ENCODE peak calls at places on chromosomes 4 and X, in eight cellular contexts. One of them, this sample, is unnamed.

GRCh38 chrX:130594453-130594916 is 192.7 kb downstream of the RBMX2 start:
- DNase-seq in WTC11: no peak
- DNase-seq in ACHN: no peak
- DNase-seq in T-cell: no peak
- DNase-seq in uterus: no peak
- DNase-seq in GM12891: no peak
- DNase-seq in astrocyte of the spinal cord: no peak
- DNase-seq in Right ventricle myocardium superior: no peak
- DNase-seq in this sample: no peak

GRCh38 chr4:100736651-100737450 is 219.0 kb upstream of the EMCN start:
- DNase-seq in WTC11: no peak
- DNase-seq in ACHN: no peak
- DNase-seq in T-cell: no peak
- DNase-seq in uterus: no peak
- DNase-seq in GM12891: no peak
- DNase-seq in astrocyte of the spinal cord: peak; percentile 92
- DNase-seq in Right ventricle myocardium superior: no peak
- DNase-seq in this sample: peak; percentile 93

GRCh38 chrX:101417981-101418841 is 10.2 kb downstream of the HNRNPH2 start:
- DNase-seq in WTC11: peak; percentile 69
- DNase-seq in ACHN: peak; percentile 40
- DNase-seq in T-cell: no peak
- DNase-seq in uterus: peak; percentile 51
- DNase-seq in GM12891: peak; percentile 23
- DNase-seq in astrocyte of the spinal cord: peak; percentile 49
- DNase-seq in Right ventricle myocardium superior: peak; percentile 83
- DNase-seq in this sample: no peak

GRCh38 chrX:93354651-93355050 is 318.7 kb downstream of the NAP1L3 start:
- DNase-seq in WTC11: no peak
- DNase-seq in ACHN: no peak
- DNase-seq in T-cell: no peak
- DNase-seq in uterus: no peak
- DNase-seq in GM12891: no peak
- DNase-seq in astrocyte of the spinal cord: no peak
- DNase-seq in Right ventricle myocardium superior: no peak
- DNase-seq in this sample: no peak

GRCh38 chr4:56757270-56757746 is 64.2 kb downstream of the SPINK2 start:
- DNase-seq in WTC11: peak; percentile 23
- DNase-seq in ACHN: peak; percentile 36
- DNase-seq in T-cell: peak; percentile 18
- DNase-seq in uterus: no peak
- DNase-seq in GM12891: peak; percentile 23
- DNase-seq in astrocyte of the spinal cord: peak; percentile 57
- DNase-seq in Right ventricle myocardium superior: no peak
- DNase-seq in this sample: peak; percentile 72

GRCh38 chrX:46330981-46331380 is 214.2 kb downstream of the ZNF674 start:
- DNase-seq in WTC11: no peak
- DNase-seq in ACHN: no peak
- DNase-seq in T-cell: no peak
- DNase-seq in uterus: no peak
- DNase-seq in GM12891: no peak
- DNase-seq in astrocyte of the spinal cord: no peak
- DNase-seq in Right ventricle myocardium superior: no peak
- DNase-seq in this sample: peak; percentile 45

GRCh38 chrX:124085063-124085462 is 123.6 kb downstream of the STAG2 start:
- DNase-seq in WTC11: no peak
- DNase-seq in ACHN: no peak
- DNase-seq in T-cell: no peak
- DNase-seq in uterus: no peak
- DNase-seq in GM12891: no peak
- DNase-seq in astrocyte of the spinal cord: no peak
- DNase-seq in Right ventricle myocardium superior: no peak
- DNase-seq in this sample: no peak

GRCh38 chr4:146943691-146944375 is 1.8 kb downstream of the TTC29 start:
- DNase-seq in WTC11: no peak
- DNase-seq in ACHN: no peak
- DNase-seq in T-cell: no peak
- DNase-seq in uterus: no peak
- DNase-seq in GM12891: no peak
- DNase-seq in astrocyte of the spinal cord: peak; percentile 40
- DNase-seq in Right ventricle myocardium superior: no peak
- DNase-seq in this sample: no peak

GRCh38 chr4:72305080-72305479 is 263.9 kb downstream of the ADAMTS3 start:
- DNase-seq in WTC11: no peak
- DNase-seq in ACHN: no peak
- DNase-seq in T-cell: no peak
- DNase-seq in uterus: no peak
- DNase-seq in GM12891: no peak
- DNase-seq in astrocyte of the spinal cord: no peak
- DNase-seq in Right ventricle myocardium superior: no peak
- DNase-seq in this sample: no peak

GRCh38 chr4:102627831-102628523 is 126.8 kb downstream of the NFKB1 start:
- DNase-seq in WTC11: no peak
- DNase-seq in ACHN: peak; percentile 30
- DNase-seq in T-cell: no peak
- DNase-seq in uterus: no peak
- DNase-seq in GM12891: no peak
- DNase-seq in astrocyte of the spinal cord: peak; percentile 45
- DNase-seq in Right ventricle myocardium superior: no peak
- DNase-seq in this sample: peak; percentile 77

GRCh38 chrX:134548257-134548732 is 88.3 kb downstream of the HPRT1 start:
- DNase-seq in WTC11: no peak
- DNase-seq in ACHN: no peak
- DNase-seq in T-cell: no peak
- DNase-seq in uterus: no peak
- DNase-seq in GM12891: no peak
- DNase-seq in astrocyte of the spinal cord: no peak
- DNase-seq in Right ventricle myocardium superior: no peak
- DNase-seq in this sample: no peak

GRCh38 chr4:145351922-145352321 is 129.7 kb upstream of the SMAD1 start:
- DNase-seq in WTC11: no peak
- DNase-seq in ACHN: no peak
- DNase-seq in T-cell: no peak
- DNase-seq in uterus: no peak
- DNase-seq in GM12891: no peak
- DNase-seq in astrocyte of the spinal cord: no peak
- DNase-seq in Right ventricle myocardium superior: no peak
- DNase-seq in this sample: no peak

GRCh38 chr4:40573593-40574311 is 55.9 kb downstream of the RBM47 start:
- DNase-seq in WTC11: no peak
- DNase-seq in ACHN: no peak
- DNase-seq in T-cell: no peak
- DNase-seq in uterus: no peak
- DNase-seq in GM12891: no peak
- DNase-seq in astrocyte of the spinal cord: no peak
- DNase-seq in Right ventricle myocardium superior: no peak
- DNase-seq in this sample: no peak

GRCh38 chrX:4091046-4091760 is 377.8 kb upstream of the PRKX start:
- DNase-seq in WTC11: no peak
- DNase-seq in ACHN: no peak
- DNase-seq in T-cell: no peak
- DNase-seq in uterus: no peak
- DNase-seq in GM12891: no peak
- DNase-seq in astrocyte of the spinal cord: no peak
- DNase-seq in Right ventricle myocardium superior: no peak
- DNase-seq in this sample: no peak

GRCh38 chr4:46274717-46275116 is 115.2 kb downstream of the GABRA2 start:
- DNase-seq in WTC11: no peak
- DNase-seq in ACHN: peak; percentile 7
- DNase-seq in T-cell: no peak
- DNase-seq in uterus: no peak
- DNase-seq in GM12891: no peak
- DNase-seq in astrocyte of the spinal cord: peak; percentile 1
- DNase-seq in Right ventricle myocardium superior: no peak
- DNase-seq in this sample: peak; percentile 26

GRCh38 chrX:145563159-145563558 is 254.5 kb upstream of the SLITRK2 start:
- DNase-seq in WTC11: no peak
- DNase-seq in ACHN: no peak
- DNase-seq in T-cell: no peak
- DNase-seq in uterus: no peak
- DNase-seq in GM12891: no peak
- DNase-seq in astrocyte of the spinal cord: no peak
- DNase-seq in Right ventricle myocardium superior: no peak
- DNase-seq in this sample: no peak

GRCh38 chr4:128810331-128810870 is 901 bp downstream of the JADE1 start:
- DNase-seq in WTC11: no peak
- DNase-seq in ACHN: no peak
- DNase-seq in T-cell: no peak
- DNase-seq in uterus: peak; percentile 28
- DNase-seq in GM12891: no peak
- DNase-seq in astrocyte of the spinal cord: no peak
- DNase-seq in Right ventricle myocardium superior: peak; percentile 59
- DNase-seq in this sample: peak; percentile 47

GRCh38 chr4:142044271-142044670 is 407.9 kb downstream of the IL15 start:
- DNase-seq in WTC11: no peak
- DNase-seq in ACHN: no peak
- DNase-seq in T-cell: no peak
- DNase-seq in uterus: no peak
- DNase-seq in GM12891: no peak
- DNase-seq in astrocyte of the spinal cord: no peak
- DNase-seq in Right ventricle myocardium superior: no peak
- DNase-seq in this sample: no peak

GRCh38 chr4:171891038-171891437 is 77.8 kb downstream of the GALNTL6 start:
- DNase-seq in WTC11: no peak
- DNase-seq in ACHN: no peak
- DNase-seq in T-cell: no peak
- DNase-seq in uterus: no peak
- DNase-seq in GM12891: no peak
- DNase-seq in astrocyte of the spinal cord: no peak
- DNase-seq in Right ventricle myocardium superior: no peak
- DNase-seq in this sample: no peak

GRCh38 chrX:66203114-66203513 is 39.1 kb downstream of the HEPH start:
- DNase-seq in WTC11: no peak
- DNase-seq in ACHN: no peak
- DNase-seq in T-cell: no peak
- DNase-seq in uterus: no peak
- DNase-seq in GM12891: no peak
- DNase-seq in astrocyte of the spinal cord: no peak
- DNase-seq in Right ventricle myocardium superior: no peak
- DNase-seq in this sample: no peak

GRCh38 chr4:54290980-54291379 is 61.9 kb downstream of the PDGFRA start:
- DNase-seq in WTC11: no peak
- DNase-seq in ACHN: no peak
- DNase-seq in T-cell: no peak
- DNase-seq in uterus: no peak
- DNase-seq in GM12891: no peak
- DNase-seq in astrocyte of the spinal cord: no peak
- DNase-seq in Right ventricle myocardium superior: no peak
- DNase-seq in this sample: no peak

GRCh38 chrX:68693481-68694410 is 46.3 kb downstream of the STARD8 start:
- DNase-seq in WTC11: peak; percentile 83
- DNase-seq in ACHN: peak; percentile 65
- DNase-seq in T-cell: no peak
- DNase-seq in uterus: peak; percentile 79
- DNase-seq in GM12891: no peak
- DNase-seq in astrocyte of the spinal cord: peak; percentile 54
- DNase-seq in Right ventricle myocardium superior: peak; percentile 90
- DNase-seq in this sample: no peak

GRCh38 chrX:134513091-134513490 is 53.1 kb downstream of the HPRT1 start:
- DNase-seq in WTC11: no peak
- DNase-seq in ACHN: no peak
- DNase-seq in T-cell: no peak
- DNase-seq in uterus: no peak
- DNase-seq in GM12891: no peak
- DNase-seq in astrocyte of the spinal cord: peak; percentile 19
- DNase-seq in Right ventricle myocardium superior: no peak
- DNase-seq in this sample: no peak

GRCh38 chr4:108126806-108127205 is 41.9 kb downstream of the LEF1 start:
- DNase-seq in WTC11: no peak
- DNase-seq in ACHN: no peak
- DNase-seq in T-cell: no peak
- DNase-seq in uterus: no peak
- DNase-seq in GM12891: no peak
- DNase-seq in astrocyte of the spinal cord: no peak
- DNase-seq in Right ventricle myocardium superior: no peak
- DNase-seq in this sample: no peak

GRCh38 chr4:87076690-87077358 is 142.0 kb downstream of the AFF1 start:
- DNase-seq in WTC11: no peak
- DNase-seq in ACHN: no peak
- DNase-seq in T-cell: no peak
- DNase-seq in uterus: no peak
- DNase-seq in GM12891: no peak
- DNase-seq in astrocyte of the spinal cord: no peak
- DNase-seq in Right ventricle myocardium superior: no peak
- DNase-seq in this sample: no peak

GRCh38 chrX:155068165-155068564 is 2.8 kb downstream of the CMC4 start:
- DNase-seq in WTC11: no peak
- DNase-seq in ACHN: peak; percentile 62
- DNase-seq in T-cell: no peak
- DNase-seq in uterus: no peak
- DNase-seq in GM12891: no peak
- DNase-seq in astrocyte of the spinal cord: peak; percentile 55
- DNase-seq in Right ventricle myocardium superior: no peak
- DNase-seq in this sample: peak; percentile 67

GRCh38 chrX:17689971-17690409 is 47.3 kb upstream of the SCML1 start:
- DNase-seq in WTC11: peak; percentile 15
- DNase-seq in ACHN: peak; percentile 50
- DNase-seq in T-cell: no peak
- DNase-seq in uterus: peak; percentile 39
- DNase-seq in GM12891: no peak
- DNase-seq in astrocyte of the spinal cord: peak; percentile 77
- DNase-seq in Right ventricle myocardium superior: no peak
- DNase-seq in this sample: peak; percentile 73

GRCh38 chr4:5051210-5051691 is at the start of gene STK32B:
- DNase-seq in WTC11: peak; percentile 70
- DNase-seq in ACHN: peak; percentile 81
- DNase-seq in T-cell: no peak
- DNase-seq in uterus: peak; percentile 59
- DNase-seq in GM12891: peak; percentile 39
- DNase-seq in astrocyte of the spinal cord: peak; percentile 62
- DNase-seq in Right ventricle myocardium superior: peak; percentile 80
- DNase-seq in this sample: peak; percentile 45

GRCh38 chr4:132123870-132124623 is 1025.0 kb upstream of the PCDH10 start:
- DNase-seq in WTC11: peak; percentile 24
- DNase-seq in ACHN: no peak
- DNase-seq in T-cell: no peak
- DNase-seq in uterus: no peak
- DNase-seq in GM12891: no peak
- DNase-seq in astrocyte of the spinal cord: peak; percentile 18
- DNase-seq in Right ventricle myocardium superior: no peak
- DNase-seq in this sample: peak; percentile 17

GRCh38 chrX:31580726-31581125 is 508.9 kb upstream of the FTHL17 start:
- DNase-seq in WTC11: no peak
- DNase-seq in ACHN: peak; percentile 28
- DNase-seq in T-cell: no peak
- DNase-seq in uterus: no peak
- DNase-seq in GM12891: no peak
- DNase-seq in astrocyte of the spinal cord: peak; percentile 38
- DNase-seq in Right ventricle myocardium superior: no peak
- DNase-seq in this sample: peak; percentile 24